ENCODE peak calls at places on chromosomes 3 and 15, in eight cellular contexts. R, Q, T, L, O, Y, M and U are unnamed samples.

GRCh38 chr3:169694117-169694516 is 30.6 kb upstream of the MECOM start:
- DNase-seq in Q (peak), R (no peak), M (no peak), T (no peak), Y (no peak), O (no peak), L (no peak), U (no peak)

GRCh38 chr15:39397883-39398282 is 183.0 kb upstream of the THBS1 start:
- DNase-seq in L (no peak), O (no peak), Y (no peak), M (no peak), R (no peak), Q (peak), T (no peak), U (no peak)

GRCh38 chr15:53580371-53580770 is 179.1 kb downstream of the WDR72 start:
- DNase-seq in L (no peak), Y (no peak), M (no peak), O (peak), R (peak), Q (peak), T (no peak), U (no peak)

GRCh38 chr15:29815000-29815704 is 7.1 kb downstream of the TJP1 start:
- DNase-seq in Y (peak), O (no peak), R (peak), L (no peak), T (no peak), M (no peak), Q (peak), U (no peak)

GRCh38 chr3:37909067-37909911 is 47.6 kb downstream of the CTDSPL start:
- DNase-seq in L (no peak), Q (no peak), Y (peak), M (no peak), R (no peak), O (no peak), T (no peak), U (no peak)

GRCh38 chr3:197498499-197499241 is 57.1 kb downstream of the BDH1 start:
- DNase-seq in L (no peak), Q (no peak), O (no peak), R (no peak), Y (no peak), M (no peak), T (no peak), U (no peak)

GRCh38 chr15:67103869-67104268 is 38.5 kb downstream of the SMAD3 start:
- DNase-seq in R (no peak), M (peak), Q (no peak), Y (no peak), O (no peak), L (no peak), T (no peak), U (no peak)

GRCh38 chr3:168117059-168117458 is 21.3 kb upstream of the GOLIM4 start:
- DNase-seq in Q (peak), L (no peak), T (no peak), M (no peak), O (no peak), R (peak), Y (no peak), U (no peak)

GRCh38 chr3:37726445-37727000 is 135.2 kb upstream of the CTDSPL start:
- DNase-seq in Y (no peak), L (no peak), Q (peak), M (no peak), R (no peak), T (no peak), O (no peak), U (no peak)

GRCh38 chr3:106830334-106830733 is 546.9 kb upstream of the CCDC54 start:
- DNase-seq in O (no peak), L (no peak), Y (no peak), Q (no peak), M (no peak), R (no peak), T (no peak), U (no peak)

GRCh38 chr15:59591372-59591771 is 20.2 kb upstream of the GCNT3 start:
- DNase-seq in Y (no peak), Q (no peak), R (no peak), T (no peak), L (no peak), O (no peak), M (no peak), U (no peak)

GRCh38 chr3:112778298-112779008 is 68.2 kb downstream of the CD200R1L start:
- DNase-seq in Y (peak), O (no peak), Q (peak), R (no peak), T (no peak), L (no peak), M (no peak), U (no peak)

GRCh38 chr15:35605790-35606189 is 59.8 kb upstream of the DPH6 start:
- DNase-seq in L (no peak), M (no peak), T (no peak), Q (no peak), R (no peak), O (no peak), Y (no peak), U (no peak)

GRCh38 chr3:30596161-30596560 is 10.2 kb upstream of the TGFBR2 start:
- DNase-seq in Y (peak), Q (no peak), M (no peak), O (no peak), T (peak), R (no peak), L (peak), U (no peak)

GRCh38 chr15:45714501-45715488 is 80.0 kb downstream of the SQOR start:
- DNase-seq in L (no peak), Y (peak), R (peak), T (peak), M (peak), O (peak), Q (peak), U (no peak)

GRCh38 chr3:47817609-47818008 is 14.7 kb downstream of the DHX30 start:
- DNase-seq in R (no peak), Q (no peak), M (no peak), T (no peak), Y (no peak), L (no peak), O (no peak), U (no peak)

GRCh38 chr3:9175421-9175820 is 74.0 kb downstream of the SRGAP3 start:
- DNase-seq in T (no peak), O (peak), M (no peak), L (peak), Y (peak), Q (peak), R (peak), U (no peak)

GRCh38 chr3:23928525-23928924 is 11.6 kb downstream of the RPL15 start:
- DNase-seq in Y (no peak), T (no peak), M (no peak), L (no peak), Q (no peak), R (no peak), O (no peak), U (no peak)

GRCh38 chr3:132654190-132654589 is 5.4 kb downstream of the ACAD11 start:
- DNase-seq in Y (peak), O (no peak), R (no peak), M (no peak), Q (no peak), T (no peak), L (no peak), U (no peak)

GRCh38 chr3:70539908-70540307 is 227.5 kb upstream of the MDFIC2 start:
- DNase-seq in T (no peak), O (no peak), R (no peak), Y (no peak), L (no peak), Q (no peak), M (no peak), U (no peak)

GRCh38 chr3:47849186-47850061 is 46.5 kb downstream of the DHX30 start:
- DNase-seq in M (no peak), Y (no peak), Q (no peak), R (no peak), L (no peak), O (no peak), T (no peak), U (no peak)

GRCh38 chr15:99421758-99422157 is 144.0 kb upstream of the MEF2A start:
- DNase-seq in Y (no peak), T (no peak), Q (no peak), L (no peak), M (no peak), O (no peak), R (no peak), U (no peak)

GRCh38 chr3:189990826-189991225 is 129.9 kb downstream of the P3H2 start:
- DNase-seq in R (no peak), O (no peak), M (no peak), L (no peak), Q (no peak), T (no peak), Y (no peak), U (no peak)

GRCh38 chr3:37703633-37704032 is 158.0 kb upstream of the CTDSPL start:
- DNase-seq in M (no peak), L (no peak), Y (peak), O (no peak), Q (peak), T (no peak), R (no peak), U (no peak)

GRCh38 chr3:32542807-32543206 is 27.9 kb downstream of the DYNC1LI1 start:
- DNase-seq in R (no peak), T (no peak), Q (no peak), M (no peak), Y (no peak), O (no peak), L (no peak), U (no peak)

GRCh38 chr3:54931182-54931581 is 3.3 kb upstream of the LRTM1 start:
- DNase-seq in T (no peak), O (no peak), M (no peak), Y (no peak), L (no peak), R (no peak), Q (no peak), U (peak)

GRCh38 chr3:106566277-106566676 is 697.5 kb upstream of the CBLB start:
- DNase-seq in O (no peak), Q (no peak), T (no peak), M (no peak), L (no peak), R (no peak), Y (no peak), U (no peak)

GRCh38 chr15:49962044-49962602 is 156.9 kb downstream of the ATP8B4 start:
- DNase-seq in Y (no peak), O (no peak), R (no peak), L (no peak), M (no peak), T (no peak), Q (peak), U (no peak)

GRCh38 chr3:24494616-24495333 is at the start of gene THRB:
- DNase-seq in R (peak), O (peak), T (peak), Y (peak), Q (peak), M (no peak), L (peak), U (peak)

GRCh38 chr3:155607761-155608160 is 137.1 kb downstream of the PLCH1 start:
- DNase-seq in T (no peak), Q (no peak), L (no peak), M (no peak), R (no peak), Y (no peak), O (no peak), U (no peak)
- H3K27ac ChIP-seq in T (no peak), Q (no peak), L (no peak), M (no peak), R (no peak), Y (no peak), O (no peak), U (no peak)

GRCh38 chr3:150082898-150083652 is 112.4 kb upstream of the PFN2 start:
- DNase-seq in Y (no peak), L (no peak), M (no peak), R (no peak), T (no peak), Q (no peak), O (no peak), U (no peak)
- H3K27ac ChIP-seq in Y (no peak), L (peak), M (no peak), R (no peak), T (no peak), Q (peak), O (peak), U (no peak)

GRCh38 chr3:183265157-183265642 is 12.1 kb downstream of the B3GNT5 start:
- DNase-seq in O (no peak), M (no peak), Q (peak), L (no peak), R (no peak), T (no peak), Y (no peak), U (no peak)
- H3K27ac ChIP-seq in O (peak), M (no peak), Q (no peak), L (peak), R (peak), T (no peak), Y (peak), U (peak)

DNA sequence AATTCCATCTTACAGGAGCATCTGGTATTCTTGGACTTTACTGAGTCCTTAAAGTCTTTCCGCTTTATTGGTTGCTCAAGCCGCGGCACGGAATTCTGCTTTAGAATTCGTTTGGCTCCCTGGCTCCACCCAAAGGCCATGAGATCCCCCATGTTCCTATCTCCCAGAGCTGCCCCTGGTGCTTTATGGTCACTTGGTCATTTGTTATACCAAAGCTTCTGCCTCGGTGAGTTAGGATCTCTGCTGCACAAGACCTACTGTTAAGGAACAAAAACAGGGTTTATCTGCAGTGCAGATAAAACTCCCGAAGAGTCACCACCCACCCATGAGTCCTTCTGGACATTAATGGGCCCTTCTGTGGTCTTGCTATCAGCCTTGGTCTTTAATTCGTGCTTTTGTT is 89.3 kb upstream of the UMPS start:
- DNase-seq in T (no peak), R (no peak), L (no peak), Q (no peak), O (no peak), Y (no peak), M (no peak), U (no peak)
- H3K27ac ChIP-seq in T (no peak), R (no peak), L (no peak), Q (no peak), O (no peak), Y (no peak), M (no peak), U (no peak)

GRCh38 chr3:149368850-149369497 is 8.5 kb downstream of the TM4SF1 start:
- DNase-seq in Y (peak), R (no peak), T (no peak), Q (no peak), M (no peak), L (no peak), O (no peak), U (no peak)

GRCh38 chr3:149368201-149368849 is 9.1 kb downstream of the TM4SF1 start:
- DNase-seq in M (no peak), Q (no peak), L (no peak), Y (peak), R (no peak), O (no peak), T (no peak), U (no peak)

GRCh38 chr3:149366031-149366430 is 11.4 kb downstream of the TM4SF1 start:
- DNase-seq in Y (peak), O (no peak), T (no peak), Q (no peak), L (no peak), M (no peak), R (no peak), U (no peak)

GRCh38 chr3:149364624-149365023 is 12.8 kb downstream of the TM4SF1 start:
- DNase-seq in T (no peak), R (no peak), Q (no peak), O (no peak), M (no peak), Y (no peak), L (no peak), U (no peak)

DNA sequence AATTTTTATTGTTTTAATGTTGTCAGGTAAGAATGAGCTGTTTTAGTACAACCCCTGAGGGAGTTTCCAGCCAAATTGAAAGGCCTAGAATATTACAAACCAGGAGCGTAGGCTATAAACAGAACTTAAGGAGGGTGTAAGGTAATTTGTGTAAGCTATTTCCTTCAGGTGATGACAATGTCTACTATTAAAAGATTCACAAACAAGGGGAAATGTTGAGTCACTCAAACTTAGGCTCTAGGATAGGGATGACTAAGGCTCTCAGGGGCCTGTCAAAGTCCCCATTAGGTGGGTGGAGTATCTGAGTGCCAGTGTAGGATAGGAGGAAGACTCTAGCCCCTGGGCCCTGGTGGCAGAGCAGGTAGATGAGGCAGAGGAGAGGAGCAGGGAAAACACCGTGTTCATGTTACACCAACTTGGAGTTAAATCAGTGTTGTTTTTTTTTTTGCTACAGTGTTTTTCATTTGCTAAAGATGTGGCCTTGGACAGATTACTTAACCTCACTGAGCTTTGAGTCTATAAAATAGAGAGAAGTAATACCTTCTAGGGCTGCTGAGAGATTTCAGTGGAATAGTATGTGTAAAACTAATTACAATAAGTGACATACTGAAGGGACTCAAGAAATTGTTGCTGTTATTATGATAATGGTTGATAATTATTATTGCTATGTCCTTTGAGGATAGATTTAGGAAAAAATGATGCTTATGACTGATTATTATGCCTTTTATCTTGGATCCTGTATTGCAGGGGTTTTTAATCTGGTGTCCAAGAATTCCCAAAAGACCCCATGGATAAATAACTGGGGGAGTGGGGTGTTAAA is 10.2 kb downstream of the TM4SF1 start:
- DNase-seq in Y (peak), T (peak), O (peak), M (no peak), Q (peak), R (no peak), L (no peak), U (no peak)
- H3K27ac ChIP-seq in Y (peak), T (peak), O (peak), M (no peak), Q (no peak), R (no peak), L (peak), U (no peak)

DNA sequence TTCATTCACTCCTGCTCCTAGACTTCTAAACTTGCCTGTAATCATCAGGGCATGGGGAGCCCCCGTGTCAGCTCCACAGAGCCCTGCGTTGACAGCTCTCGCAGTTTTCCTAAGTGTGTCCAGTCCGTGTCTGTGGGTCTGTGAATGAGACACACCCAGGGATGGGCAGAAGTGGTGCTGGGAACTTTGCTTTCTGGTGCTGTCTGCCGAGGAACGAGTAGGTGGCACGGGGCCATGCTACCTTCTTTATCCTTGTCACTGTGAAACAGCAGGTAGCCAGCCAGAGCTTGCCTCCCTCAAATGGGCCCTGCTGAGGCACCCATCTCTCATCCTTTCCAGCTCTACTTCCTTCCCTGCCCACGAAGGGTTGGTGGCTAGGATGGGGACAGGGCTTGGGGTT is 27.7 kb downstream of the PDIA5 start:
- DNase-seq in Y (no peak), L (no peak), M (no peak), R (no peak), O (no peak), T (no peak), Q (no peak), U (no peak)
- H3K27ac ChIP-seq in Y (no peak), L (no peak), M (no peak), R (no peak), O (no peak), T (no peak), Q (no peak), U (no peak)

DNA sequence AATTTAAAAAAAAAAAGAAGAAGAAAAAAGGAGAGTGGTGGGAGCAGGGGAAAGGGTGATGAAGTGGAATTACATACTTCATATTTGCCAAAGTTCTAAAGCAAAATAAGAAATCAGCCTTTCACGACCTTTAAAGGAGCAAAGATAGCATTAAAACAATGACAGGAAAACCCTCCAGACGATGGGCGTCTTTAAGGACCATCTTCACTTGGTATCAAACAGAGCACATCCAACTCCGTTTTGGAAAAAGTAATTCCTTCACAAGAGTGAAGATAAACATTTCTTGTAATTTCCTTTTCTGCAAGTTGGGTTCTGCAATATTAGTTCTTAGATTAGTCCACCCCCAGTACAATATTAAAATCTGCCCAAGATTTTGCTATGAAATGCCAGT is 32.8 kb downstream of the FRMD4B start:
- DNase-seq in M (no peak), R (no peak), O (no peak), T (no peak), Q (no peak), L (no peak), Y (no peak), U (no peak)
- H3K27ac ChIP-seq in M (no peak), R (no peak), O (peak), T (no peak), Q (no peak), L (no peak), Y (no peak), U (peak)

GRCh38 chr3:100811779-100812507 is 102.6 kb downstream of the TFG start:
- DNase-seq in Q (no peak), Y (no peak), L (no peak), M (no peak), R (no peak), T (no peak), O (no peak), U (no peak)
- H3K27ac ChIP-seq in Q (no peak), Y (no peak), L (no peak), M (no peak), R (no peak), T (no peak), O (no peak), U (no peak)

GRCh38 chr3:50271314-50272072 is 2.5 kb downstream of the SEMA3B start:
- DNase-seq in M (no peak), R (no peak), O (peak), Q (no peak), Y (no peak), L (no peak), T (no peak), U (no peak)

GRCh38 chr3:50275160-50275995 is 3.5 kb upstream of the LSMEM2 start:
- DNase-seq in Q (no peak), T (no peak), L (no peak), M (no peak), R (no peak), Y (no peak), O (no peak), U (no peak)

GRCh38 chr3:50274371-50275104 is 4.3 kb upstream of the LSMEM2 start:
- DNase-seq in M (peak), O (peak), R (no peak), L (no peak), Y (peak), Q (peak), T (no peak), U (no peak)

GRCh38 chr3:50272911-50273688 is 4.2 kb downstream of the SEMA3B start:
- DNase-seq in L (no peak), T (no peak), Y (peak), O (peak), M (peak), Q (peak), R (peak), U (peak)

GRCh38 chr3:50273689-50274065 is 4.7 kb downstream of the SEMA3B start:
- DNase-seq in Y (no peak), L (no peak), M (no peak), T (no peak), O (no peak), Q (no peak), R (no peak), U (no peak)
- H3K27ac ChIP-seq in Y (no peak), L (no peak), M (no peak), T (no peak), O (no peak), Q (no peak), R (no peak), U (peak)